ENCODE peak calls at places on chromosomes 16 and 17, in four cellular contexts. One of them, this sample, is unnamed.
A peak's percentile ranks its signal among the peaks of the same experiment; 100 is the strongest.

GRCh38 chr17:59513934-59514841 is 51.2 kb upstream of the DHX40 start:
- DNase-seq in A549: peak; percentile 83
- DNase-seq in CD8-positive, alpha-beta memory T cell: no peak
- DNase-seq in cardiac muscle cell: peak; percentile 98
- DNase-seq in this sample: peak; percentile 67

GRCh38 chr16:68668266-68668665 is 23.2 kb downstream of the CDH3 start:
- DNase-seq in A549: no peak
- DNase-seq in CD8-positive, alpha-beta memory T cell: no peak
- DNase-seq in cardiac muscle cell: no peak
- DNase-seq in this sample: no peak

GRCh38 chr17:34386343-34386924 is 23.4 kb upstream of the CCL1 start:
- DNase-seq in A549: no peak
- DNase-seq in CD8-positive, alpha-beta memory T cell: no peak
- DNase-seq in cardiac muscle cell: no peak
- DNase-seq in this sample: no peak

GRCh38 chr16:53672461-53672860 is 31.2 kb downstream of the RPGRIP1L start:
- DNase-seq in A549: no peak
- DNase-seq in CD8-positive, alpha-beta memory T cell: no peak
- DNase-seq in cardiac muscle cell: no peak
- DNase-seq in this sample: no peak

GRCh38 chr16:67104061-67104460 is 5.7 kb upstream of the PHAF1 start:
- DNase-seq in A549: peak; percentile 54
- DNase-seq in CD8-positive, alpha-beta memory T cell: no peak
- DNase-seq in cardiac muscle cell: peak; percentile 17
- DNase-seq in this sample: no peak

GRCh38 chr16:21638573-21638975 is 13.8 kb downstream of the IGSF6 start:
- DNase-seq in A549: no peak
- DNase-seq in CD8-positive, alpha-beta memory T cell: no peak
- DNase-seq in cardiac muscle cell: no peak
- DNase-seq in this sample: no peak

GRCh38 chr16:87445486-87445885 is 47.3 kb downstream of the ZCCHC14 start:
- DNase-seq in A549: no peak
- DNase-seq in CD8-positive, alpha-beta memory T cell: no peak
- DNase-seq in cardiac muscle cell: no peak
- DNase-seq in this sample: no peak

GRCh38 chr17:63961355-63962207 is 11.1 kb downstream of the SCN4A start:
- DNase-seq in A549: peak; percentile 90
- DNase-seq in CD8-positive, alpha-beta memory T cell: peak; percentile 11
- DNase-seq in cardiac muscle cell: peak; percentile 91
- DNase-seq in this sample: peak; percentile 95

GRCh38 chr17:17874478-17874877 is 37.7 kb upstream of the SREBF1 start:
- DNase-seq in A549: peak; percentile 22
- DNase-seq in CD8-positive, alpha-beta memory T cell: no peak
- DNase-seq in cardiac muscle cell: no peak
- DNase-seq in this sample: no peak

GRCh38 chr16:80100846-80101451 is 439.8 kb upstream of the DYNLRB2 start:
- DNase-seq in A549: no peak
- DNase-seq in CD8-positive, alpha-beta memory T cell: no peak
- DNase-seq in cardiac muscle cell: no peak
- DNase-seq in this sample: no peak

GRCh38 chr16:66572356-66572755 is 6.1 kb downstream of the CMTM1 start:
- DNase-seq in A549: no peak
- DNase-seq in CD8-positive, alpha-beta memory T cell: no peak
- DNase-seq in cardiac muscle cell: no peak
- DNase-seq in this sample: no peak

GRCh38 chr17:4833941-4834501 is 881 bp downstream of the MINK1 start:
- DNase-seq in A549: peak; percentile 26
- DNase-seq in CD8-positive, alpha-beta memory T cell: no peak
- DNase-seq in cardiac muscle cell: peak; percentile 58
- DNase-seq in this sample: no peak

GRCh38 chr16:7345423-7345822 is 12.8 kb downstream of the RBFOX1 start:
- DNase-seq in A549: no peak
- DNase-seq in CD8-positive, alpha-beta memory T cell: no peak
- DNase-seq in cardiac muscle cell: no peak
- DNase-seq in this sample: no peak
- H3K4me1 ChIP-seq in A549: no peaks in the 10 kb centered on the region
- H3K4me1 ChIP-seq in CD8-positive, alpha-beta memory T cell: no peaks in the 10 kb centered on the region
- H3K4me1 ChIP-seq in cardiac muscle cell: peaks cover 25% of the 10 kb centered on the region
- H3K4me1 ChIP-seq in this sample: peaks cover 78% of the 10 kb centered on the region

DNA sequence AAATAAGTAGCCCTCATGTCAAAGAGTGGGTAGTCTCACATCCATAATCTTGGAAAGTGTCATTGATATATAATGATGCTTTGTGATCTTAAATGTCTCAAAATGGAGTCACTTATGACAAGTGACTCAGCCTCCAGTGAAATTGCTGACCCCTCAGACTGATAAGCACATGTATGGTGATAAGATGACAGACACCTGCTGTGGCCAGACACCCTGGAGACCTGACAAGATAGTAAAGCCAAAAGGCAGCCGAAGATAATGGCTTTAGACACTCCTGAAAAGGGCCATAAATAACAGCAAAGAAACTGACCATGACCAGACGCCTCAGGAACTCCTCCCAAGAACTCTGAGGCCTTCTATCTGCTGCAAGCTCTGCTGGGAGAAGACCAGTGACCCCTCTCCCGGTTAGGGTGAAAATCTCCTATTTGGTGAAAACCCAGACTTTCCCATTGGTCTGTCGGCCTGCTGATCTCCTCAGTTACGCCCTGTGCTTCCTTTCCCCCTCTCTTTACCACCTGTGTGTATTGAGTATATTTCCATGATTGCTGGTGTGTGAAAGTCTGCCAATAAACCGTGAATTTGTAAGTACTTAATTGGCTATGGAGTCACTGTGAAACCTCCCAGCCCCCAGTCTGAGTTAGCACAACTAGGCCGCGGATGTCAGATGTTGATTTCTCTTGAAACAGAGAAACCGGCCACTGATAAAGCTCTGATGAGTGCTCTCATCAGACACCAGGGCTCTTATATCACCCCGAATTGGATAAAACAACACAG is 226.7 kb upstream of the MYOCD start:
- DNase-seq in A549: no peak
- DNase-seq in CD8-positive, alpha-beta memory T cell: no peak
- DNase-seq in cardiac muscle cell: no peak
- DNase-seq in this sample: no peak
- H3K4me1 ChIP-seq in A549: no peaks in the 10 kb centered on the region
- H3K4me1 ChIP-seq in CD8-positive, alpha-beta memory T cell: no peaks in the 10 kb centered on the region
- H3K4me1 ChIP-seq in cardiac muscle cell: peaks cover 20% of the 10 kb centered on the region
- H3K4me1 ChIP-seq in this sample: no peaks in the 10 kb centered on the region

DNA sequence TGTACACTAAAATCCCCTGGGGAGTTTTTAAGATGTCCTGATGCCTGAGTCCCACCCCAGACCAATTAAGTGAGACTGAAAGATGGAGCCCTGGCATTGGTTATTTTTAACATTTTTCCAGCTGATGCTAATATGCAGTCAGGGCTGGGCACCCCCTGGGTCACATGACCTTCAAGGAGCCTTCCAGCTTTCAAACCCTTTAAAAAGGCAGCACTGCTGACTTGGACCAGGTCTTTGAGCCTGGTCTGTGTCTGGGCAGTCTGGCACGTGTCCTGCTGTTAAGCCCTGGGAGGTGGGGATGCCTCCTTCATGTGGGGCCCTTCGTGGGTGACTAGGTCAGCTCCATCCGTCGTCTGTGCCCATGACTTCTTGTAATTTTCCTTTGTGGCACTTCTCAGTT is 202.6 kb downstream of the CCDC182 start:
- DNase-seq in A549: no peak
- DNase-seq in CD8-positive, alpha-beta memory T cell: no peak
- DNase-seq in cardiac muscle cell: no peak
- DNase-seq in this sample: no peak
- H3K4me1 ChIP-seq in A549: peaks cover 64% of the 10 kb centered on the region
- H3K4me1 ChIP-seq in CD8-positive, alpha-beta memory T cell: no peaks in the 10 kb centered on the region
- H3K4me1 ChIP-seq in cardiac muscle cell: peaks cover 56% of the 10 kb centered on the region
- H3K4me1 ChIP-seq in this sample: peaks cover 45% of the 10 kb centered on the region

DNA sequence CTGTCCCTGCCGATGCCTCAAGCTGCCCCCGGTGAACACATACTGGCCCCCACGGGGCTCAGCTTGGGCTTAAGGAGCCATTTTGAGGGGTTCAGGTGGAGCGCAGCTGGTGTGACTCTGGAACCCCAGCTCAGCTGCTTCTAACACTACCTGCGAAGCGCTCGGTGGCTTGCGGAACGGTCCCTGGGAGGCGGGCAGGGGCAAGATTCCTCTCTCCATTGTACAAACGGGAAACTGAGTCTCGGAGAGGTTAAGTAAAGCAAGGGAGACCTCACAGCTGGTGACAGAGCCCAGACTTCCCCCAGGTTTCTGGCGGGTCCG is 11.8 kb downstream of the GALK1 start:
- DNase-seq in A549: no peak
- DNase-seq in CD8-positive, alpha-beta memory T cell: no peak
- DNase-seq in cardiac muscle cell: no peak
- DNase-seq in this sample: no peak
- H3K4me1 ChIP-seq in A549: peaks cover 6% of the 10 kb centered on the region
- H3K4me1 ChIP-seq in CD8-positive, alpha-beta memory T cell: peaks cover 17% of the 10 kb centered on the region
- H3K4me1 ChIP-seq in cardiac muscle cell: no peaks in the 10 kb centered on the region
- H3K4me1 ChIP-seq in this sample: peaks cover 8% of the 10 kb centered on the region

GRCh38 chr17:35788504-35788998 is 6.9 kb downstream of the MMP28 start:
- DNase-seq in A549: peak; percentile 85
- DNase-seq in CD8-positive, alpha-beta memory T cell: no peak
- DNase-seq in cardiac muscle cell: no peak
- DNase-seq in this sample: no peak
- H3K4me1 ChIP-seq in A549: peaks cover 69% of the 10 kb centered on the region
- H3K4me1 ChIP-seq in CD8-positive, alpha-beta memory T cell: peaks cover 14% of the 10 kb centered on the region
- H3K4me1 ChIP-seq in cardiac muscle cell: peaks cover 14% of the 10 kb centered on the region
- H3K4me1 ChIP-seq in this sample: no peaks in the 10 kb centered on the region

GRCh38 chr16:50276801-50277560 is 10.6 kb downstream of the ADCY7 start:
- DNase-seq in A549: peak; percentile 36
- DNase-seq in CD8-positive, alpha-beta memory T cell: no peak
- DNase-seq in cardiac muscle cell: no peak
- DNase-seq in this sample: no peak

GRCh38 chr16:50280932-50281331 is 14.6 kb downstream of the ADCY7 start:
- DNase-seq in A549: no peak
- DNase-seq in CD8-positive, alpha-beta memory T cell: no peak
- DNase-seq in cardiac muscle cell: no peak
- DNase-seq in this sample: peak; percentile 29

GRCh38 chr16:50281391-50282009 is 15.1 kb downstream of the ADCY7 start:
- DNase-seq in A549: no peak
- DNase-seq in CD8-positive, alpha-beta memory T cell: no peak
- DNase-seq in cardiac muscle cell: no peak
- DNase-seq in this sample: peak; percentile 8

GRCh38 chr16:50278251-50278650 is 11.9 kb downstream of the ADCY7 start:
- DNase-seq in A549: no peak
- DNase-seq in CD8-positive, alpha-beta memory T cell: no peak
- DNase-seq in cardiac muscle cell: no peak
- DNase-seq in this sample: no peak

GRCh38 chr16:50279142-50279865 is 13.0 kb downstream of the ADCY7 start:
- DNase-seq in A549: no peak
- DNase-seq in CD8-positive, alpha-beta memory T cell: no peak
- DNase-seq in cardiac muscle cell: no peak
- DNase-seq in this sample: peak; percentile 67
- H3K4me1 ChIP-seq in A549: peaks cover 2% of the 10 kb centered on the region
- H3K4me1 ChIP-seq in CD8-positive, alpha-beta memory T cell: peaks cover 99% of the 10 kb centered on the region
- H3K4me1 ChIP-seq in cardiac muscle cell: no peaks in the 10 kb centered on the region
- H3K4me1 ChIP-seq in this sample: peaks cover 11% of the 10 kb centered on the region

DNA sequence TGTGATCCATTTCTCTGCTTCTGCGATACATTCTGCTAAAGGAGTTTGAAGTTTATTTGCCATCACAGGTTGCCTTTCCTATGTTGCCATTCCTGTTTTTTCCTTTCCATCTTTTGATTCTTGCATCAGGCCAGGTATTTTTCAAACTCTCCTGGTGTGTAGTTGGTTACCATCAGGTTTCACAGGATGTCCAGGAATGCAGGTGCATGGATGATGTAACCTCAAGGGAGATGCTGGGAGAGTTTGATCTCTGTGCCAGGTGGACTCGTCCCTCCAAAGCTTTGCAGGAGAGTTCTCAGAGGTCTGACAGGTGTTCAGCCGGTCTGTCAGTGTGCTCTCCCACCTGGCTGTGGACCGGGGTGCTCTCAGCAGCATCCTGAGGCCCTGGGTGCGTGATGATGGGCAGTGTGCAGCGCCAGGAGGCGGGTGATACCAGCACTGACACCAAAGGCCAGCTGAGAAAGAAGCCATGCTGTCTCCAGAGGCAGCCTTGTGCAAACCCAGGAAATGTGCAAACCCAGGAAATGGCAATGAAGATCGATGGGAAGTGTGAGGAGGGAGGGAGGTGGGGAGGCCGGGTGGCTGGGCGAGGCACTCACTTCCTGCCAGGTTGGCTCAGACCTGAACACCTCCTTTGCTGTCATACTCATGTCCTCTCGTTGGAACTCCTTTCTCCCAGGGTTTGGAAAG is 1.7 kb downstream of the ATP2C2 start:
- DNase-seq in A549: no peak
- DNase-seq in CD8-positive, alpha-beta memory T cell: no peak
- DNase-seq in cardiac muscle cell: no peak
- DNase-seq in this sample: no peak
- H3K4me1 ChIP-seq in A549: peaks cover 7% of the 10 kb centered on the region
- H3K4me1 ChIP-seq in CD8-positive, alpha-beta memory T cell: no peaks in the 10 kb centered on the region
- H3K4me1 ChIP-seq in cardiac muscle cell: no peaks in the 10 kb centered on the region
- H3K4me1 ChIP-seq in this sample: no peaks in the 10 kb centered on the region

DNA sequence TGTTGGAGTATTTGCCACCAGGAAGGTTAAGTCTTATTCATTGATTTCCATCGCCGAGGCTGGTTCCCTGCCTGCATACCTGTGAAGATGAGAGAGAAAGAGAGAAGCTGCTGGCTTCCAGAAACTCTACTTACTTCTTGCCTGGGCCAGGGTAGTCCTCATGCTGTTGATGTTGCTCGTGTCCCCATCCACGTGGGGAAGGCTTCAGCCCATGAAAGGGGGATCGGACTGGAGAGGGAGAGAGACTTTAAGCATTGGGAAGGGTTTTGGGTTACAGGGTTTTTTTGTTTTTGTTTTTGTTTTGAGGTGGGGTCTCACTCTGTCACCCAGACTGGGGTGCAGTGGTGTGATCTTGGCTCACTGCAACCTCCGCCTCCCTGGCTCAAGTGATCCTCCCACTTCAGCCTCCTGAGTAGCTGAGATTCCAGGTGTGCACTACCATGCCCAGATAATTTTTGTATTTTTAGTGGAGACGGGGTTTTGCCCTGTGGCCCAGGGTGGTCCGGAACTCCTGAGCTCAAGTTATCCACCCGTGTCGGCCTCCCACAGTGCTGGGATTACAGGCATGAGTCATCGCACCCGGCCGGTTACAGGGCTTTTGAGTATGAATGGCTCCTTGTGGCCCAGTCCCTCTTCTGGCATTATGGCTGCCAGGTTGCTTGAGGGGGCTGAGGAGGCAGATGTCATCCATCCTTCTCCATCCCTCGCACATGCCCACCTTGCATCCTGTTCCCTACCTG is 26.6 kb downstream of the ITGB3 start:
- DNase-seq in A549: no peak
- DNase-seq in CD8-positive, alpha-beta memory T cell: no peak
- DNase-seq in cardiac muscle cell: no peak
- DNase-seq in this sample: no peak
- H3K4me1 ChIP-seq in A549: peaks cover 12% of the 10 kb centered on the region
- H3K4me1 ChIP-seq in CD8-positive, alpha-beta memory T cell: no peaks in the 10 kb centered on the region
- H3K4me1 ChIP-seq in cardiac muscle cell: peaks cover 23% of the 10 kb centered on the region
- H3K4me1 ChIP-seq in this sample: peaks cover 43% of the 10 kb centered on the region

This sample was measured in psoas muscle.